ENCODE peak calls at places on chromosome 10, in five cellular contexts. K, G, A, J and C are unnamed samples.

GRCh38 chr10:122186822-122187810 is 84.0 kb upstream of the BTBD16 start:
- DNase-seq in K (no peak), G (no peak), A (no peak), J (no peak), C (no peak)

GRCh38 chr10:120805014-120805805 is 46.0 kb upstream of the WDR11 start:
- DNase-seq in A (no peak), G (no peak), K (no peak), J (no peak), C (no peak)

GRCh38 chr10:100878291-100878910 is 34.4 kb upstream of the SLF2 start:
- DNase-seq in G (peak), K (peak), J (peak), A (no peak), C (peak)

GRCh38 chr10:71221586-71222202 is 9.3 kb downstream of the UNC5B start:
- DNase-seq in G (no peak), K (no peak), J (no peak), A (no peak), C (no peak)

GRCh38 chr10:7085913-7086589 is 324.8 kb downstream of the SFMBT2 start:
- DNase-seq in K (no peak), G (no peak), A (no peak), J (peak), C (no peak)

GRCh38 chr10:50577681-50578350 is 45.9 kb downstream of the SGMS1 start:
- DNase-seq in G (no peak), J (no peak), K (no peak), A (no peak), C (peak)

GRCh38 chr10:16746856-16747255 is 70.4 kb downstream of the RSU1 start:
- DNase-seq in K (no peak), G (no peak), A (no peak), J (no peak), C (no peak)

GRCh38 chr10:36547965-36548364 is 577.4 kb upstream of the ANKRD30A start:
- DNase-seq in J (no peak), K (no peak), A (no peak), G (no peak), C (no peak)